ENCODE peak calls at places on chromosomes 7 and 10, in six cellular contexts. K, F, P, Y, E and T are unnamed samples.
A peak's percentile ranks its signal among the peaks of the same experiment; 100 is the strongest.

GRCh38 chr7:87530126-87530525 is 54.6 kb upstream of the ABCB4 start:
- DNase-seq in K (no peak), F (no peak), P (no peak), Y (no peak), E (no peak), T (no peak)

GRCh38 chr10:114879541-114880158 is 58.1 kb downstream of the FHIP2A start:
- DNase-seq in K (no peak), F (no peak), P (peak; percentile 19), Y (peak; percentile 27), E (no peak), T (no peak)

GRCh38 chr7:133510326-133511055 is 257.6 kb downstream of the EXOC4 start:
- DNase-seq in K (no peak), F (no peak), P (no peak), Y (no peak), E (no peak), T (no peak)

GRCh38 chr7:112982441-112983063 is 104.1 kb downstream of the GPR85 start:
- DNase-seq in K (no peak), F (no peak), P (no peak), Y (no peak), E (no peak), T (no peak)

GRCh38 chr10:88256013-88256680 is 327.0 kb downstream of the RNLS start:
- DNase-seq in K (peak; percentile 21), F (no peak), P (no peak), Y (peak; percentile 65), E (peak; percentile 73), T (peak; percentile 1)

GRCh38 chr7:157432957-157433576 is 96.3 kb downstream of the DNAJB6 start:
- DNase-seq in K (no peak), F (peak; percentile 43), P (peak; percentile 65), Y (peak; percentile 36), E (no peak), T (no peak)

GRCh38 chr7:159065852-159066480 is 78.7 kb downstream of the VIPR2 start:
- DNase-seq in K (no peak), F (peak; percentile 24), P (no peak), Y (no peak), E (no peak), T (no peak)

GRCh38 chr7:148927141-148927540 is 43.0 kb upstream of the EZH2 start:
- DNase-seq in K (no peak), F (no peak), P (no peak), Y (no peak), E (no peak), T (no peak)

GRCh38 chr10:58791137-58791536 is 278.5 kb downstream of the BICC1 start:
- DNase-seq in K (no peak), F (no peak), P (no peak), Y (peak; percentile 74), E (no peak), T (no peak)

GRCh38 chr7:25777969-25778767 is 373.8 kb upstream of the NFE2L3 start:
- DNase-seq in K (no peak), F (no peak), P (no peak), Y (no peak), E (no peak), T (no peak)

GRCh38 chr10:128848807-128849206 is 618.2 kb upstream of the MGMT start:
- DNase-seq in K (no peak), F (no peak), P (no peak), Y (no peak), E (no peak), T (no peak)

GRCh38 chr7:74405191-74405898 is 48.4 kb upstream of the GTF2IRD1 start:
- DNase-seq in K (no peak), F (no peak), P (peak; percentile 19), Y (no peak), E (no peak), T (no peak)

GRCh38 chr10:117621196-117621595 is 78.7 kb downstream of the EMX2 start:
- DNase-seq in K (no peak), F (no peak), P (no peak), Y (no peak), E (no peak), T (no peak)

GRCh38 chr10:125824736-125825135 is 1.4 kb downstream of the BCCIP start:
- DNase-seq in K (no peak), F (no peak), P (no peak), Y (no peak), E (no peak), T (no peak)

GRCh38 chr10:11307004-11307403 is 289.3 kb downstream of the CELF2 start:
- DNase-seq in K (no peak), F (no peak), P (no peak), Y (no peak), E (no peak), T (no peak)

GRCh38 chr7:94908204-94909022 is 1.0 kb downstream of the PPP1R9A start:
- DNase-seq in K (peak; percentile 34), F (no peak), P (peak; percentile 51), Y (peak; percentile 21), E (peak; percentile 19), T (peak; percentile 50)

GRCh38 chr7:43462836-43463235 is 120.1 kb upstream of the STK17A start:
- DNase-seq in K (no peak), F (no peak), P (no peak), Y (no peak), E (no peak), T (no peak)

GRCh38 chr10:99667108-99667751 is 7.9 kb downstream of the ENTPD7 start:
- DNase-seq in K (no peak), F (no peak), P (no peak), Y (peak; percentile 57), E (no peak), T (peak; percentile 10)

GRCh38 chr7:95619517-95619916 is 23.2 kb upstream of the PDK4 start:
- DNase-seq in K (no peak), F (no peak), P (no peak), Y (no peak), E (no peak), T (no peak)

GRCh38 chr10:65941098-65941655 is 984.7 kb upstream of the LRRTM3 start:
- DNase-seq in K (no peak), F (no peak), P (no peak), Y (no peak), E (no peak), T (no peak)

GRCh38 chr7:2688409-2689342 is 674 bp downstream of the AMZ1 start:
- DNase-seq in K (no peak), F (no peak), P (no peak), Y (no peak), E (no peak), T (no peak)

GRCh38 chr7:107972075-107972482 is 30.9 kb downstream of the LAMB1 start:
- DNase-seq in K (peak; percentile 63), F (no peak), P (no peak), Y (peak; percentile 99), E (no peak), T (no peak)

GRCh38 chr7:28758186-28758585 is 199.9 kb downstream of the TRIL start:
- DNase-seq in K (no peak), F (no peak), P (no peak), Y (no peak), E (no peak), T (no peak)

GRCh38 chr7:28747854-28748253 is 210.3 kb downstream of the TRIL start:
- DNase-seq in K (no peak), F (no peak), P (no peak), Y (no peak), E (no peak), T (no peak)

GRCh38 chr7:105565190-105565589 is 16.1 kb downstream of the EFCAB10 start:
- DNase-seq in K (no peak), F (no peak), P (no peak), Y (no peak), E (no peak), T (no peak)

GRCh38 chr7:131498237-131498885 is 58.1 kb downstream of the PODXL start:
- DNase-seq in K (no peak), F (no peak), P (no peak), Y (peak; percentile 75), E (no peak), T (no peak)

GRCh38 chr10:17265468-17265867 is 37.4 kb downstream of the VIM start:
- DNase-seq in K (no peak), F (no peak), P (no peak), Y (no peak), E (no peak), T (no peak)

GRCh38 chr10:72186633-72187330 is 29.0 kb upstream of the ANAPC16 start:
- DNase-seq in K (no peak), F (no peak), P (peak; percentile 16), Y (peak; percentile 59), E (no peak), T (peak; percentile 62)

GRCh38 chr10:113412161-113412560 is 140.7 kb upstream of the HABP2 start:
- DNase-seq in K (no peak), F (no peak), P (no peak), Y (no peak), E (no peak), T (no peak)

GRCh38 chr10:77392236-77392721 is 245.3 kb downstream of the KCNMA1 start:
- DNase-seq in K (no peak), F (no peak), P (no peak), Y (peak; percentile 59), E (no peak), T (no peak)

GRCh38 chr10:77388571-77388970 is 249.0 kb downstream of the KCNMA1 start:
- DNase-seq in K (no peak), F (no peak), P (no peak), Y (no peak), E (no peak), T (no peak)

GRCh38 chr10:77391605-77392235 is 245.9 kb downstream of the KCNMA1 start:
- DNase-seq in K (peak; percentile 77), F (no peak), P (peak; percentile 84), Y (peak; percentile 90), E (peak; percentile 51), T (peak; percentile 80)

GRCh38 chr10:77392851-77393250 is 244.8 kb downstream of the KCNMA1 start:
- DNase-seq in K (no peak), F (peak; percentile 96), P (no peak), Y (peak; percentile 91), E (no peak), T (peak; percentile 34)

GRCh38 chr10:77390481-77390891 is 247.1 kb downstream of the KCNMA1 start:
- DNase-seq in K (no peak), F (no peak), P (no peak), Y (no peak), E (no peak), T (no peak)
- H3K4me1 ChIP-seq in K (peaks cover 19% of the 10 kb centered on the region), F (peaks cover 59% of the 10 kb centered on the region), P (no peaks in the 10 kb centered on the region), Y (peaks cover 41% of the 10 kb centered on the region), E (peaks cover 18% of the 10 kb centered on the region), T (peaks cover 7% of the 10 kb centered on the region)

DNA sequence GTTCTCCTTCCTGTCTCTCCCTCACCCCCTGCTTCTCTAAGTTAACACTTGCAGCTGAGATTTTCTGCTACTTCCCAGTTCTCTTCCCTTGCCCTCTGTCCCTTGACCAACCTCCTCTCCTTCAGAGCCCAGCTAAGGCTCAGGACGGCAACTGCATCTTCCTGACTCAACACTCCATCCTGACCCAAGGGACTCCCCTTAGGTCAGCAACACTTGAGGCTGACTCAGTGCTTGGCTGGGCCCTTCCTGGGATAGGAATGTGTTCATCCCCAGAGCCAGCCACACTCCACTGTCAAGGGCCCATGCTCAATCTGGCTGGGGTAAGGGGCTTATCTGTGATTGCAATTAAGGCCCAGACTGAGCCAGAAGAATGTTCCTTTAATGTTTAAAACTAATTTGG is 3.4 kb downstream of the CALHM2 start:
- DNase-seq in K (peak; percentile 66), F (no peak), P (peak; percentile 33), Y (peak; percentile 79), E (peak; percentile 69), T (peak; percentile 64)
- H3K4me1 ChIP-seq in K (peaks cover 43% of the 10 kb centered on the region), F (peaks cover 8% of the 10 kb centered on the region), P (peaks cover 21% of the 10 kb centered on the region), Y (peaks cover 42% of the 10 kb centered on the region), E (peaks cover 88% of the 10 kb centered on the region), T (peaks cover 71% of the 10 kb centered on the region)

GRCh38 chr7:23000597-23001360 is 13.2 kb downstream of the HYCC1 start:
- DNase-seq in K (no peak), F (no peak), P (no peak), Y (no peak), E (no peak), T (no peak)
- H3K4me1 ChIP-seq in K (no peaks in the 10 kb centered on the region), F (peaks cover 38% of the 10 kb centered on the region), P (no peaks in the 10 kb centered on the region), Y (peaks cover 4% of the 10 kb centered on the region), E (peaks cover 59% of the 10 kb centered on the region), T (peaks cover 13% of the 10 kb centered on the region)

GRCh38 chr10:79118286-79119202 is 49.8 kb downstream of the ZMIZ1 start:
- DNase-seq in K (no peak), F (no peak), P (no peak), Y (no peak), E (no peak), T (no peak)
- H3K4me1 ChIP-seq in K (peaks cover 36% of the 10 kb centered on the region), F (peaks cover 2% of the 10 kb centered on the region), P (peaks cover 19% of the 10 kb centered on the region), Y (peaks cover 19% of the 10 kb centered on the region), E (peaks cover 98% of the 10 kb centered on the region), T (peaks cover 19% of the 10 kb centered on the region)